ENCODE peak calls at places on chromosomes 2 and 18, in four cellular contexts. Q, M, V and N are unnamed samples.
A peak's percentile ranks its signal among the peaks of the same experiment; 100 is the strongest.

GRCh38 chr18:79634186-79634585 is 45.4 kb upstream of the CTDP1 start:
- DNase-seq in Q (no peak), M (no peak), V (no peak), N (no peak)

GRCh38 chr2:235085476-235085875 is 133.7 kb downstream of the SH3BP4 start:
- DNase-seq in Q (no peak), M (no peak), V (no peak), N (peak; percentile 14)

GRCh38 chr2:105725388-105725787 is 19.3 kb upstream of the NCK2 start:
- DNase-seq in Q (no peak), M (no peak), V (no peak), N (no peak)

GRCh38 chr2:3001595-3002184 is 375.9 kb downstream of the EIPR1 start:
- DNase-seq in Q (peak; percentile 86), M (peak; percentile 11), V (peak; percentile 35), N (no peak)

GRCh38 chr2:85933753-85934594 is 45.2 kb upstream of the ST3GAL5 start:
- DNase-seq in Q (no peak), M (peak; percentile 84), V (no peak), N (peak; percentile 79)

GRCh38 chr2:206693399-206694137 is 24.6 kb downstream of the DYTN start:
- DNase-seq in Q (peak; percentile 20), M (peak; percentile 73), V (peak; percentile 78), N (peak; percentile 75)

GRCh38 chr2:227482638-227483340 is 10.8 kb downstream of the AGFG1 start:
- DNase-seq in Q (no peak), M (peak; percentile 67), V (peak; percentile 79), N (no peak)

GRCh38 chr2:85248741-85249524 is 78.9 kb downstream of the TGOLN2 start:
- DNase-seq in Q (no peak), M (peak; percentile 96), V (no peak), N (peak; percentile 90)

GRCh38 chr18:28176933-28177827 is at the start of gene CDH2:
- DNase-seq in Q (peak; percentile 94), M (peak; percentile 83), V (no peak), N (peak; percentile 55)

GRCh38 chr2:118112771-118113334 is 24.6 kb downstream of the INSIG2 start:
- DNase-seq in Q (no peak), M (peak; percentile 73), V (no peak), N (peak; percentile 91)

DNA sequence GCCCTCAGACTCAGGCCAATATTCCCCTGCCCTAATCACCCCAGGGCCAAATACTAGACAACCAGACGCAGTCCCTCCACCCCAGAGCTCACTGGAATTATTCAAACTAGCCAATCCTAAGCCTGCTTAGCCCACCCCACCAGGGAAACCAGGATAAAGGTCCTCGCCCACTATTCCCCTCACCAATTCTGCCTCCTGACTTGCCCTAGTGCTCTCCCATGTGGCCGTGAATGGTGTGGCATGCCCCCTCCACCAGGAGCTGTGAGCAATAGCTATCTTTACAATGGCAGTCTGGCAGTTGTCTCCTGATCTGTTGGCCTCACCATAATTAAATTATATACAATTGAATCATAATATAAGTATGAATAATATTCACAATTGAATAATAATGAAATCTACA is 42.3 kb downstream of the FAM124B start:
- DNase-seq in Q (peak; percentile 78), M (no peak), V (peak; percentile 13), N (no peak)
- TF ChIP-seq CTCF in Q (peak; percentile 71), M (peak; percentile 41), V (peak; percentile 35), N (peak; percentile 20)

GRCh38 chr2:65620524-65620923 is 188.1 kb upstream of the SPRED2 start:
- DNase-seq in Q (no peak), M (no peak), V (no peak), N (no peak)
- TF ChIP-seq CTCF in Q (no peak), M (peak; percentile 9), V (no peak), N (no peak)

GRCh38 chr2:204977914-204978313 is 432.6 kb downstream of the PARD3B start:
- DNase-seq in Q (no peak), M (no peak), V (no peak), N (no peak)
- TF ChIP-seq CTCF in Q (no peak), M (no peak), V (no peak), N (no peak)

GRCh38 chr2:237602409-237602808 is 11.9 kb upstream of the RAB17 start:
- DNase-seq in Q (no peak), M (no peak), V (no peak), N (no peak)
- TF ChIP-seq CTCF in Q (no peak), M (no peak), V (no peak), N (no peak)

GRCh38 chr18:77811510-77811909 is 561.9 kb downstream of the GALR1 start:
- DNase-seq in Q (no peak), M (peak; percentile 1), V (no peak), N (peak; percentile 20)
- TF ChIP-seq CTCF in Q (no peak), M (no peak), V (no peak), N (no peak)

GRCh38 chr18:46393230-46393629 is 263.8 kb downstream of the LOXHD1 start:
- DNase-seq in Q (peak; percentile 65), M (no peak), V (no peak), N (no peak)
- TF ChIP-seq CTCF in Q (peak; percentile 93), M (no peak), V (peak; percentile 27), N (no peak)

GRCh38 chr2:122451040-122451439 is 695.6 kb downstream of the TSN start:
- DNase-seq in Q (peak; percentile 23), M (peak; percentile 41), V (peak; percentile 48), N (peak; percentile 50)
- TF ChIP-seq CTCF in Q (peak; percentile 69), M (peak; percentile 54), V (peak; percentile 60), N (peak; percentile 68)

DNA sequence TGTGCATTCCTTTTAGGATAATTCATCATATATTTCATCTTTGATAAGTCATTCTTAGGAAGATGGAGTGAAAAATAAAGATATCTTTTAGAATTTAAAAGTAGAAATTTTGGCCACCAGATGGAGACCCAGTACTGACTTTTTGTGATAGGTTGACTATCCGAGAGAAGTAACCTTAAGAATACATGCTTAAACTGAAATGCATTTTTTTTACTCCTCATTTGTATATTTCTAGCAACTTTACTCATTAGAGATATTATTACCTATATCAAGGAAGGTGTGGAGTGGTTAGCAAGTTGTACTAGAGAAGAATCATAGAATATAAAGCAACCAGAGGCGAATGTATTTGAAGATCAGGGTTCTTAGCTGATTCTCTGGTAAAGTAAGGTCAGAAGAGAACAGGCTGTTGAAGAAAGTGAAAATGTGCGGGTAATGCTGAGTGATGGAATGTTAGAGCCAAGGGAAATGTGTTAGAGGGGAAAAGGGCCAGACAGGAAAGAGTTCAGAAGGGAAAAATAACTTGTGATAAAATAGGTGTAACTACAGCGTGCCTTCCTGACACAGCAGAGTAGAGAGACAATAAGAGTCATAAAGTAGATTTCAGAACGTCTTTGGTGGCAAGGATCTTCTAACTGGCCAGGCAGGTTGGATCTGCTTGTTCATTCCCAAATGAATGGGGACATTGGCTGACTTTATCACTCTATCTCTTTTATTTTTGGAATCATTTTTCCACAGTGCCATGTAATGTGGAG is 52.3 kb downstream of the TDRD15 start:
- DNase-seq in Q (no peak), M (no peak), V (no peak), N (peak; percentile 4)
- TF ChIP-seq CTCF in Q (no peak), M (no peak), V (no peak), N (no peak)